ENCODE peak calls at places on chromosomes 7 and 10, in four cellular contexts. Q is GM04504, Z is H7, V is thoracic aorta. N is an unnamed sample.

GRCh38 chr10:131437556-131438465 is 126.3 kb upstream of the TCERG1L start:
- DNase-seq in V (no peak), Q (no peak), Z (no peak), N (no peak)

GRCh38 chr7:155467846-155468821 is 10.2 kb downstream of the EN2 start:
- DNase-seq in Z (peak; percentile 93), V (no peak), Q (no peak), N (no peak)

GRCh38 chr10:132665946-132666732 is 119.8 kb downstream of the NKX6-2 start:
- DNase-seq in V (no peak), Z (no peak), Q (peak; percentile 82), N (peak; percentile 20)

GRCh38 chr10:103548581-103549348 is 55.3 kb downstream of the NEURL1 start:
- DNase-seq in Q (no peak), V (no peak), Z (peak; percentile 10), N (no peak)

GRCh38 chr10:117860823-117861222 is 185.9 kb downstream of the RAB11FIP2 start:
- DNase-seq in Q (no peak), V (no peak), Z (no peak), N (no peak)

GRCh38 chr10:122587099-122587725 is 26.7 kb downstream of the DMBT1 start:
- DNase-seq in Q (no peak), V (no peak), Z (no peak), N (no peak)

GRCh38 chr10:123156091-123156490 is 1.9 kb downstream of the BUB3 start:
- DNase-seq in Z (no peak), Q (no peak), V (no peak), N (no peak)

GRCh38 chr10:22368976-22369375 is 23.7 kb downstream of the SPAG6 start:
- DNase-seq in Z (no peak), Q (no peak), V (no peak), N (no peak)

GRCh38 chr7:82602066-82602465 is 158.5 kb upstream of the CACNA2D1 start:
- DNase-seq in Q (no peak), V (no peak), Z (no peak), N (no peak)

GRCh38 chr7:128938524-128939074 is 872 bp downstream of the IRF5 start:
- DNase-seq in V (no peak), Z (peak; percentile 78), Q (no peak), N (no peak)

GRCh38 chr10:95241533-95241932 is 47.5 kb downstream of the ACSM6 start:
- DNase-seq in Z (no peak), Q (no peak), V (no peak), N (no peak)

GRCh38 chr7:33619264-33619663 is 286.1 kb upstream of the BMPER start:
- DNase-seq in Q (no peak), V (no peak), Z (no peak), N (no peak)

GRCh38 chr7:51949726-51950644 is 633.4 kb upstream of the COBL start:
- DNase-seq in V (no peak), Z (peak; percentile 57), Q (no peak), N (peak; percentile 73)

GRCh38 chr7:7895754-7896153 is 72.8 kb upstream of the GLCCI1 start:
- DNase-seq in Z (no peak), Q (no peak), V (no peak), N (no peak)

GRCh38 chr10:58642283-58642682 is 129.6 kb downstream of the BICC1 start:
- DNase-seq in Z (no peak), V (no peak), Q (peak; percentile 70), N (no peak)

GRCh38 chr7:135414850-135415439 is 95.0 kb downstream of the CNOT4 start:
- DNase-seq in Z (peak; percentile 12), V (no peak), Q (peak; percentile 15), N (peak; percentile 20)

GRCh38 chr10:104688251-104688650 is 47.2 kb downstream of the SORCS3 start:
- DNase-seq in Q (no peak), V (no peak), Z (no peak), N (no peak)

GRCh38 chr7:99102809-99103690 is 40.9 kb downstream of the SMURF1 start:
- DNase-seq in Q (no peak), Z (no peak), V (no peak), N (no peak)

GRCh38 chr10:102753724-102754123 is 10.0 kb downstream of the WBP1L start:
- DNase-seq in Z (no peak), Q (no peak), V (no peak), N (no peak)